ENCODE peak calls at places on chromosomes 16 and 17, in nine cellular contexts. L is MM.1S, G is GM23248, E is neural progenitor cell, W is OCI-LY7, B is PC-3, D is GM23338, H is HCT116, O is SK-N-SH. Y is an unnamed sample.

GRCh38 chr17:82098939-82099765 is 1.1 kb upstream of the FASN start:
- DNase-seq in L (no peak), G (no peak), E (peak; percentile 56), W (peak; percentile 88), B (no peak), D (peak; percentile 48), H (no peak), O (no peak), Y (no peak)

GRCh38 chr17:8693328-8693727 is 51.3 kb downstream of the CCDC42 start:
- DNase-seq in L (no peak), G (no peak), E (no peak), W (no peak), B (no peak), D (no peak), H (no peak), O (no peak), Y (no peak)

GRCh38 chr17:58324409-58325288 is 3.9 kb downstream of the TSPOAP1 start:
- DNase-seq in L (no peak), G (peak; percentile 48), E (peak; percentile 87), W (no peak), B (peak; percentile 56), D (peak; percentile 74), H (no peak), O (peak; percentile 97), Y (peak; percentile 83)

GRCh38 chr16:87604572-87605135 is 2.3 kb downstream of the JPH3 start:
- DNase-seq in L (no peak), G (no peak), E (no peak), W (no peak), B (no peak), D (no peak), H (no peak), O (peak; percentile 85), Y (no peak)

GRCh38 chr16:57801856-57802634 is at the start of gene KIFC3:
- DNase-seq in L (peak; percentile 68), G (peak; percentile 92), E (peak; percentile 79), W (peak; percentile 12), B (peak; percentile 68), D (peak; percentile 64), H (no peak), O (peak; percentile 93), Y (peak; percentile 93)

GRCh38 chr17:66353937-66354401 is 51.6 kb downstream of the PRKCA start:
- DNase-seq in L (no peak), G (peak; percentile 46), E (no peak), W (no peak), B (no peak), D (no peak), H (no peak), O (no peak), Y (no peak)

GRCh38 chr17:56510554-56511342 is 82.8 kb upstream of the NOG start:
- DNase-seq in L (no peak), G (no peak), E (no peak), W (no peak), B (no peak), D (peak; percentile 21), H (no peak), O (no peak), Y (no peak)

GRCh38 chr16:79754081-79754872 is 153.7 kb upstream of the MAF start:
- DNase-seq in L (no peak), G (no peak), E (no peak), W (no peak), B (no peak), D (no peak), H (no peak), O (no peak), Y (peak; percentile 31)

GRCh38 chr16:87391324-87391949 is 699 bp upstream of the MAP1LC3B start:
- DNase-seq in L (no peak), G (peak; percentile 65), E (peak; percentile 77), W (peak; percentile 13), B (no peak), D (peak; percentile 79), H (no peak), O (no peak), Y (peak; percentile 81)

GRCh38 chr16:66263973-66264310 is 102.5 kb upstream of the CDH5 start:
- DNase-seq in L (no peak), G (no peak), E (no peak), W (no peak), B (no peak), D (no peak), H (no peak), O (no peak), Y (peak; percentile 2)

GRCh38 chr16:85492617-85492957 is 120.5 kb upstream of the GSE1 start:
- DNase-seq in L (no peak), G (peak; percentile 36), E (no peak), W (peak; percentile 24), B (peak; percentile 2), D (no peak), H (no peak), O (no peak), Y (no peak)

GRCh38 chr17:43467981-43468541 is 15.7 kb upstream of the DHX8 start:
- DNase-seq in L (no peak), G (peak; percentile 91), E (peak; percentile 16), W (no peak), B (no peak), D (no peak), H (no peak), O (no peak), Y (no peak)

GRCh38 chr17:73191443-73192218 is 1.2 kb upstream of the COG1 start:
- DNase-seq in L (peak; percentile 87), G (peak; percentile 74), E (peak; percentile 78), W (peak; percentile 88), B (peak; percentile 91), D (peak; percentile 84), H (peak; percentile 80), O (peak; percentile 84), Y (peak; percentile 84)

GRCh38 chr16:48963306-48963705 is 318.3 kb downstream of the CBLN1 start:
- DNase-seq in L (no peak), G (peak; percentile 52), E (no peak), W (no peak), B (peak; percentile 85), D (no peak), H (peak; percentile 42), O (no peak), Y (peak; percentile 38)

GRCh38 chr17:39486242-39486641 is 25.0 kb downstream of the CDK12 start:
- DNase-seq in L (no peak), G (peak; percentile 85), E (no peak), W (no peak), B (peak; percentile 8), D (no peak), H (no peak), O (no peak), Y (peak; percentile 5)
- TF ChIP-seq EZH2phosphoT487 in L (no peak), G (no peak), E (no peak), W (no peak), B (no peak), D (no peak), H (no peak), O (no peak), Y (no peak)

GRCh38 chr17:50763716-50764450 is 3.4 kb downstream of the ANKRD40CL start:
- DNase-seq in L (no peak), G (no peak), E (no peak), W (no peak), B (peak; percentile 29), D (no peak), H (no peak), O (no peak), Y (peak; percentile 28)
- H3K27ac ChIP-seq in L (no peak overlapping the region), G (no peak overlapping the region), E (no peak overlapping the region), W (no peak overlapping the region), B (no peak overlapping the region), D (no peak overlapping the region), H (no peak overlapping the region), O (no peak overlapping the region), Y (peak overlapping the region; percentile 32)

GRCh38 chr16:28549301-28549899 is 4.3 kb upstream of the SGF29 start:
- DNase-seq in L (peak; percentile 41), G (peak; percentile 68), E (no peak), W (peak; percentile 66), B (peak; percentile 58), D (peak; percentile 45), H (peak; percentile 33), O (peak; percentile 41), Y (peak; percentile 47)
- TF ChIP-seq EZH2phosphoT487 in L (no peak), G (no peak), E (no peak), W (no peak), B (no peak), D (no peak), H (no peak), O (no peak), Y (no peak)

GRCh38 chr17:65039349-65039988 is 17.1 kb downstream of the GNA13 start:
- DNase-seq in L (peak; percentile 91), G (no peak), E (no peak), W (peak; percentile 72), B (peak; percentile 86), D (no peak), H (no peak), O (no peak), Y (no peak)

GRCh38 chr17:65035704-65036103 is 20.8 kb downstream of the GNA13 start:
- DNase-seq in L (no peak), G (no peak), E (no peak), W (no peak), B (no peak), D (no peak), H (no peak), O (no peak), Y (no peak)

GRCh38 chr17:65041518-65041917 is 15.0 kb downstream of the GNA13 start:
- DNase-seq in L (no peak), G (no peak), E (no peak), W (no peak), B (no peak), D (no peak), H (no peak), O (no peak), Y (no peak)

GRCh38 chr17:65035191-65035590 is 21.3 kb downstream of the GNA13 start:
- DNase-seq in L (no peak), G (no peak), E (no peak), W (no peak), B (no peak), D (no peak), H (no peak), O (no peak), Y (no peak)

GRCh38 chr17:65037157-65037556 is 19.4 kb downstream of the GNA13 start:
- DNase-seq in L (no peak), G (no peak), E (no peak), W (peak; percentile 52), B (no peak), D (no peak), H (no peak), O (no peak), Y (no peak)
- H3K27ac ChIP-seq in L (no peak overlapping the region), G (no peak overlapping the region), E (no peak overlapping the region), W (peak overlapping the region; percentile 89), B (no peak overlapping the region), D (no peak overlapping the region), H (no peak overlapping the region), O (no peak overlapping the region), Y (no peak overlapping the region)

GRCh38 chr16:6020162-6020980 is 922.8 kb upstream of the EEF2KMT start:
- DNase-seq in L (no peak), G (no peak), E (peak; percentile 40), W (no peak), B (no peak), D (peak; percentile 12), H (no peak), O (peak; percentile 67), Y (no peak)
- TF ChIP-seq EZH2phosphoT487 in L (no peak), G (no peak), E (no peak), W (no peak), B (no peak), D (no peak), H (no peak), O (no peak), Y (no peak)

Y was measured in hepatocyte.